ENCODE peak calls at places on chromosomes 12 and 14, in eight cellular contexts. One of them, this sample, is unnamed.

GRCh38 chr12:31323466-31324115 is 2.4 kb downstream of the SINHCAF start:
- DNase-seq in GM12864: no peak
- DNase-seq in brain microvascular endothelial cell: no peak
- DNase-seq in colonic mucosa: peak
- DNase-seq in lower lobe of right lung: peak
- DNase-seq in ovary: no peak
- DNase-seq in neural progenitor cell: no peak
- DNase-seq in choroid plexus epithelial cell: peak
- DNase-seq in this sample: peak

GRCh38 chr12:16189849-16190248 is 87.6 kb downstream of the SLC15A5 start:
- DNase-seq in GM12864: no peak
- DNase-seq in brain microvascular endothelial cell: no peak
- DNase-seq in colonic mucosa: no peak
- DNase-seq in lower lobe of right lung: no peak
- DNase-seq in ovary: no peak
- DNase-seq in neural progenitor cell: peak
- DNase-seq in choroid plexus epithelial cell: peak
- DNase-seq in this sample: no peak

GRCh38 chr12:22672951-22673350 is 48.0 kb downstream of the ETNK1 start:
- DNase-seq in GM12864: no peak
- DNase-seq in brain microvascular endothelial cell: peak
- DNase-seq in colonic mucosa: no peak
- DNase-seq in lower lobe of right lung: no peak
- DNase-seq in ovary: no peak
- DNase-seq in neural progenitor cell: no peak
- DNase-seq in choroid plexus epithelial cell: peak
- DNase-seq in this sample: no peak

GRCh38 chr12:67151891-67152290 is 117.3 kb upstream of the CAND1 start:
- DNase-seq in GM12864: no peak
- DNase-seq in brain microvascular endothelial cell: no peak
- DNase-seq in colonic mucosa: no peak
- DNase-seq in lower lobe of right lung: no peak
- DNase-seq in ovary: no peak
- DNase-seq in neural progenitor cell: no peak
- DNase-seq in choroid plexus epithelial cell: peak
- DNase-seq in this sample: no peak

GRCh38 chr12:727321-727720 is 25.1 kb upstream of the WNK1 start:
- DNase-seq in GM12864: no peak
- DNase-seq in brain microvascular endothelial cell: peak
- DNase-seq in colonic mucosa: no peak
- DNase-seq in lower lobe of right lung: no peak
- DNase-seq in ovary: no peak
- DNase-seq in neural progenitor cell: no peak
- DNase-seq in choroid plexus epithelial cell: peak
- DNase-seq in this sample: no peak

GRCh38 chr14:95174184-95174804 is 17.0 kb upstream of the DICER1 start:
- DNase-seq in GM12864: no peak
- DNase-seq in brain microvascular endothelial cell: no peak
- DNase-seq in colonic mucosa: no peak
- DNase-seq in lower lobe of right lung: no peak
- DNase-seq in ovary: no peak
- DNase-seq in neural progenitor cell: no peak
- DNase-seq in choroid plexus epithelial cell: peak
- DNase-seq in this sample: no peak

GRCh38 chr12:11650279-11650696 is 814 bp downstream of the ETV6 start:
- DNase-seq in GM12864: no peak
- DNase-seq in brain microvascular endothelial cell: peak
- DNase-seq in colonic mucosa: peak
- DNase-seq in lower lobe of right lung: no peak
- DNase-seq in ovary: peak
- DNase-seq in neural progenitor cell: peak
- DNase-seq in choroid plexus epithelial cell: no peak
- DNase-seq in this sample: no peak

GRCh38 chr12:64450711-64451486 is 1.0 kb upstream of the TBK1 start:
- DNase-seq in GM12864: no peak
- DNase-seq in brain microvascular endothelial cell: peak
- DNase-seq in colonic mucosa: peak
- DNase-seq in lower lobe of right lung: no peak
- DNase-seq in ovary: no peak
- DNase-seq in neural progenitor cell: peak
- DNase-seq in choroid plexus epithelial cell: peak
- DNase-seq in this sample: no peak

GRCh38 chr12:113061061-113061694 is 4.6 kb downstream of the DTX1 start:
- DNase-seq in GM12864: no peak
- DNase-seq in brain microvascular endothelial cell: no peak
- DNase-seq in colonic mucosa: no peak
- DNase-seq in lower lobe of right lung: no peak
- DNase-seq in ovary: no peak
- DNase-seq in neural progenitor cell: no peak
- DNase-seq in choroid plexus epithelial cell: no peak
- DNase-seq in this sample: no peak

GRCh38 chr14:64060648-64061096 is 207.9 kb downstream of the SYNE2 start:
- DNase-seq in GM12864: no peak
- DNase-seq in brain microvascular endothelial cell: peak
- DNase-seq in colonic mucosa: peak
- DNase-seq in lower lobe of right lung: no peak
- DNase-seq in ovary: no peak
- DNase-seq in neural progenitor cell: peak
- DNase-seq in choroid plexus epithelial cell: peak
- DNase-seq in this sample: peak

GRCh38 chr12:131137836-131138637 is 184.3 kb downstream of the ADGRD1 start:
- DNase-seq in GM12864: no peak
- DNase-seq in brain microvascular endothelial cell: no peak
- DNase-seq in colonic mucosa: no peak
- DNase-seq in lower lobe of right lung: no peak
- DNase-seq in ovary: peak
- DNase-seq in neural progenitor cell: no peak
- DNase-seq in choroid plexus epithelial cell: peak
- DNase-seq in this sample: no peak

GRCh38 chr14:34699873-34700621 is 14.3 kb downstream of the CFL2 start:
- DNase-seq in GM12864: no peak
- DNase-seq in brain microvascular endothelial cell: peak
- DNase-seq in colonic mucosa: no peak
- DNase-seq in lower lobe of right lung: no peak
- DNase-seq in ovary: no peak
- DNase-seq in neural progenitor cell: no peak
- DNase-seq in choroid plexus epithelial cell: peak
- DNase-seq in this sample: no peak

GRCh38 chr14:89533761-89534160 is 116.7 kb upstream of the FOXN3 start:
- DNase-seq in GM12864: no peak
- DNase-seq in brain microvascular endothelial cell: no peak
- DNase-seq in colonic mucosa: no peak
- DNase-seq in lower lobe of right lung: no peak
- DNase-seq in ovary: no peak
- DNase-seq in neural progenitor cell: no peak
- DNase-seq in choroid plexus epithelial cell: no peak
- DNase-seq in this sample: no peak

GRCh38 chr12:71653137-71653536 is 10.5 kb downstream of the ZFC3H1 start:
- DNase-seq in GM12864: no peak
- DNase-seq in brain microvascular endothelial cell: no peak
- DNase-seq in colonic mucosa: no peak
- DNase-seq in lower lobe of right lung: no peak
- DNase-seq in ovary: no peak
- DNase-seq in neural progenitor cell: no peak
- DNase-seq in choroid plexus epithelial cell: no peak
- DNase-seq in this sample: no peak

GRCh38 chr14:65446159-65446558 is 33.6 kb downstream of the FUT8 start:
- DNase-seq in GM12864: no peak
- DNase-seq in brain microvascular endothelial cell: no peak
- DNase-seq in colonic mucosa: no peak
- DNase-seq in lower lobe of right lung: no peak
- DNase-seq in ovary: no peak
- DNase-seq in neural progenitor cell: peak
- DNase-seq in choroid plexus epithelial cell: no peak
- DNase-seq in this sample: no peak

GRCh38 chr12:6326316-6326959 is 15.4 kb downstream of the TNFRSF1A start:
- DNase-seq in GM12864: no peak
- DNase-seq in brain microvascular endothelial cell: peak
- DNase-seq in colonic mucosa: no peak
- DNase-seq in lower lobe of right lung: no peak
- DNase-seq in ovary: peak
- DNase-seq in neural progenitor cell: peak
- DNase-seq in choroid plexus epithelial cell: peak
- DNase-seq in this sample: peak

GRCh38 chr14:81931828-81932227 is 398.2 kb upstream of the SEL1L start:
- DNase-seq in GM12864: no peak
- DNase-seq in brain microvascular endothelial cell: no peak
- DNase-seq in colonic mucosa: no peak
- DNase-seq in lower lobe of right lung: no peak
- DNase-seq in ovary: no peak
- DNase-seq in neural progenitor cell: no peak
- DNase-seq in choroid plexus epithelial cell: no peak
- DNase-seq in this sample: no peak

GRCh38 chr14:67569011-67569650 is 30.9 kb downstream of the PIGH start:
- DNase-seq in GM12864: no peak
- DNase-seq in brain microvascular endothelial cell: no peak
- DNase-seq in colonic mucosa: no peak
- DNase-seq in lower lobe of right lung: peak
- DNase-seq in ovary: no peak
- DNase-seq in neural progenitor cell: peak
- DNase-seq in choroid plexus epithelial cell: no peak
- DNase-seq in this sample: no peak

GRCh38 chr14:38721822-38722431 is 381.1 kb downstream of the SEC23A start:
- DNase-seq in GM12864: peak
- DNase-seq in brain microvascular endothelial cell: peak
- DNase-seq in colonic mucosa: peak
- DNase-seq in lower lobe of right lung: no peak
- DNase-seq in ovary: no peak
- DNase-seq in neural progenitor cell: peak
- DNase-seq in choroid plexus epithelial cell: peak
- DNase-seq in this sample: peak

GRCh38 chr12:34033628-34034296 is 11.5 kb downstream of the ALG10 start:
- DNase-seq in GM12864: no peak
- DNase-seq in brain microvascular endothelial cell: peak
- DNase-seq in colonic mucosa: no peak
- DNase-seq in lower lobe of right lung: no peak
- DNase-seq in ovary: no peak
- DNase-seq in neural progenitor cell: peak
- DNase-seq in choroid plexus epithelial cell: peak
- DNase-seq in this sample: no peak
- TF ChIP-seq CTCF in GM12864: no peak
- TF ChIP-seq CTCF in brain microvascular endothelial cell: peak
- TF ChIP-seq CTCF in colonic mucosa: peak
- TF ChIP-seq CTCF in lower lobe of right lung: peak
- TF ChIP-seq CTCF in ovary: no peak
- TF ChIP-seq CTCF in neural progenitor cell: peak
- TF ChIP-seq CTCF in choroid plexus epithelial cell: peak
- TF ChIP-seq CTCF in this sample: peak

DNA sequence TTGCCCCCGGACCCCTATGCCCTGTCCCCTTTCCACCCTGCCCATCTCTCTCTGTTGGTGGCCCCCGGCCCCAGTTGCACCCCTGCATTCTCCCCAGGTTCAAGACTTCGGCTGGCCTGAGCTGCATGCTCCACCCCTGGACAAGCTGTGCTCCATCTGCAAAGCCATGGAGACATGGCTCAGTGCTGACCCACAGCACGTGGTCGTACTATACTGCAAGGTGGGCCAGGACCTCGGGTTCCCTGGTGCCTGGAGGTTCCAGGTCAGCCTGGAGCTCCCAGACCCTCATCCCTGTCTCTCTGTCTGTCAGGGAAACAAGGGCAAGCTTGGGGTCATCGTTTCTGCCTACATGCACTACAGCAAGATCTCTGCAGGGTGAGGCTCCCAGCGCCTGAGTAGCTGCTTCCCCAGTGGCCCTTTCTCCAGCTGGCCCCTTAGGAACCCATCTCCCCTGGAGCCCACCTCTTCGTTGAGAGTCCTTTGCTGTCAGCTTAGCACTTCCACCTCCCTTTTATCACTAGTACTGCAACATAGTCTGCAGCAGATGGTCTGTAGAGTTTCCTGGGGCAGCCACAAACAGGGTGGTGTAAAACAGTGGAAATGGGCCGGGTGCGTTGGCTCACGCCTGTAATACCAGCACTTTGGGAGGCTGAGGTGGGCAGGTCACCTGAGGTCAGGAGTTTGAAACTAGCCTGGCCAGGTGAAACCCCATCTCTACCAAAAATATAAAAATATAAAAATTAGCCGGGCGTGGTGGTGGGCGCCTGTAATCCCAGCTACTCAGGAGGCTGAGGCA is 5.8 kb downstream of the TNS2 start:
- DNase-seq in GM12864: no peak
- DNase-seq in brain microvascular endothelial cell: no peak
- DNase-seq in colonic mucosa: no peak
- DNase-seq in lower lobe of right lung: peak
- DNase-seq in ovary: peak
- DNase-seq in neural progenitor cell: no peak
- DNase-seq in choroid plexus epithelial cell: no peak
- DNase-seq in this sample: no peak
- TF ChIP-seq CTCF in GM12864: no peak
- TF ChIP-seq CTCF in brain microvascular endothelial cell: no peak
- TF ChIP-seq CTCF in colonic mucosa: no peak
- TF ChIP-seq CTCF in lower lobe of right lung: no peak
- TF ChIP-seq CTCF in ovary: no peak
- TF ChIP-seq CTCF in neural progenitor cell: no peak
- TF ChIP-seq CTCF in choroid plexus epithelial cell: no peak
- TF ChIP-seq CTCF in this sample: no peak

DNA sequence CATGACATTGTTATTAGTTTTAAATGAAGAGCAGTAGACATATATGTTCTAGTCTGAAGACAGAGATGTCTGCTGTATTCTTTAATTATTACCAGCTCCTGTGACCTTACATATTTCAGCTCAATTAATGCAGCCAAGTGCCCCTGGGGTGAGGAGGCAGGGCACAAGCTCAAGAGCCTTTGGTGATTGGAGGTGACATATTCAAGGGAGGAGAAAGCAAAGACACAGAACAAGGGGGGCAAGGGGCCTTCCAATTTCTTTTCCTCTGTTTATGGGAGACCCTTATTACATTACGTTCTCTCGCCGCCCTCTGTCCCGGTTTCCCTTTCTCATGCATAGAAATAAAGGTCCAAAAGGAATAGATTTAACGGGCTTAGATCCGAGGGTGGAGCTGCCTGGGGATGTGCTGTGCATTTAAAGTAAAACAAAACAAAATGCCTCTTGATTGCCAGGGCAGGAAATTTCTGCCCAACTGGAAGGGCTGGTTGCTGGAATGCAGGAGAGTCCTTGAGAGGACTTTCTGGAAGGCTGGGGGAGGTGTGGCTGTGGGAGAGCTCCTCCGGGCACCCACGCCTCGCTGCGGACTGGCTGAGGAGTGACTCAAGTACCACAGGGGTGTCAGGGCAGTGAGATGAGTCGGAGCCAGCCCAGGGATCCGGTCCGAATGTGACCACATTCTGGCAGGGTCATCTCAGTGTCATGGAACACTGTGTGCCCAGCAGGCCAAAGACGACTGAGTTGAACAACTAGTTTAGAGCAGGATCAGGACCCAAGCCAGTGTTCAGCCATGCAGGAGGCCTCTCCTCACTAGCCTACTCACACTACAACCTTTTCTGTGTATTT is 32.1 kb upstream of the GSG1 start:
- DNase-seq in GM12864: no peak
- DNase-seq in brain microvascular endothelial cell: peak
- DNase-seq in colonic mucosa: no peak
- DNase-seq in lower lobe of right lung: peak
- DNase-seq in ovary: peak
- DNase-seq in neural progenitor cell: no peak
- DNase-seq in choroid plexus epithelial cell: peak
- DNase-seq in this sample: no peak
- TF ChIP-seq CTCF in GM12864: no peak
- TF ChIP-seq CTCF in brain microvascular endothelial cell: peak
- TF ChIP-seq CTCF in colonic mucosa: no peak
- TF ChIP-seq CTCF in lower lobe of right lung: peak
- TF ChIP-seq CTCF in ovary: no peak
- TF ChIP-seq CTCF in neural progenitor cell: no peak
- TF ChIP-seq CTCF in choroid plexus epithelial cell: peak
- TF ChIP-seq CTCF in this sample: no peak

GRCh38 chr12:58028294-58028693 is 86.9 kb downstream of the ATP23 start:
- DNase-seq in GM12864: no peak
- DNase-seq in brain microvascular endothelial cell: no peak
- DNase-seq in colonic mucosa: no peak
- DNase-seq in lower lobe of right lung: no peak
- DNase-seq in ovary: no peak
- DNase-seq in neural progenitor cell: no peak
- DNase-seq in choroid plexus epithelial cell: no peak
- DNase-seq in this sample: no peak
- TF ChIP-seq CTCF in GM12864: no peak
- TF ChIP-seq CTCF in brain microvascular endothelial cell: no peak
- TF ChIP-seq CTCF in colonic mucosa: no peak
- TF ChIP-seq CTCF in lower lobe of right lung: no peak
- TF ChIP-seq CTCF in ovary: no peak
- TF ChIP-seq CTCF in neural progenitor cell: no peak
- TF ChIP-seq CTCF in choroid plexus epithelial cell: no peak
- TF ChIP-seq CTCF in this sample: no peak

This sample was measured in activated CD8-positive, alpha-beta T cell treated with anti-CD3 and anti-CD28 coated beads for 36 hours.